ENCODE peak calls at places on chromosomes 11 and 22, in seven cellular contexts. Y is ecto neural progenitor cell; Z is mammary epithelial cell; M is A549; X is activated CD4-positive, CD25-positive, alpha-beta regulatory T cell treated with anti-CD3 and anti-CD28 coated beads, Interleukin-2, amount 50 U/mL, for 16 hours; W is stimulated activated CD4-positive, alpha-beta T cell treated with anti-CD3 and anti-CD28 coated beads, Interleukin-15, amount 100 ng/mL, for 1 hour; L is globus pallidus. Q is an unnamed sample.

GRCh38 chr11:67504023-67504949 is 877 bp downstream of the PITPNM1 start:
- DNase-seq in Y (peak; percentile 69), Z (peak; percentile 34), M (peak; percentile 32), X (no peak), W (no peak), L (no peak), Q (no peak)

GRCh38 chr22:40878937-40879336 is 17.0 kb upstream of the DNAJB7 start:
- DNase-seq in Y (no peak), Z (no peak), M (no peak), X (no peak), W (no peak), L (no peak), Q (no peak)

GRCh38 chr11:74462009-74462408 is 5.3 kb downstream of the KCNE3 start:
- DNase-seq in Y (peak; percentile 63), Z (no peak), M (no peak), X (no peak), W (no peak), L (peak; percentile 55), Q (no peak)

GRCh38 chr11:129960216-129961214 is 42.1 kb downstream of the PRDM10 start:
- DNase-seq in Y (no peak), Z (peak; percentile 84), M (peak; percentile 5), X (no peak), W (no peak), L (no peak), Q (no peak)

GRCh38 chr22:24592846-24593809 is at the start of gene LRRC75B:
- DNase-seq in Y (peak; percentile 90), Z (peak; percentile 79), M (peak; percentile 80), X (no peak), W (no peak), L (peak; percentile 73), Q (peak; percentile 45)

GRCh38 chr11:10096987-10097386 is 197.0 kb downstream of the SBF2 start:
- DNase-seq in Y (no peak), Z (no peak), M (no peak), X (no peak), W (no peak), L (no peak), Q (no peak)

GRCh38 chr11:14552089-14552488 is 31.9 kb upstream of the PSMA1 start:
- DNase-seq in Y (no peak), Z (no peak), M (no peak), X (no peak), W (no peak), L (no peak), Q (no peak)

GRCh38 chr11:110311783-110312578 is 15.6 kb upstream of the RDX start:
- DNase-seq in Y (no peak), Z (no peak), M (no peak), X (no peak), W (no peak), L (no peak), Q (no peak)

GRCh38 chr22:19694696-19695095 is 19.6 kb upstream of the SEPTIN5 start:
- DNase-seq in Y (no peak), Z (no peak), M (no peak), X (no peak), W (no peak), L (no peak), Q (no peak)

GRCh38 chr11:45400594-45400993 is 114.5 kb upstream of the SYT13 start:
- DNase-seq in Y (no peak), Z (no peak), M (no peak), X (no peak), W (no peak), L (no peak), Q (no peak)

GRCh38 chr11:77724639-77725038 is 87.0 kb upstream of the CLNS1A start:
- DNase-seq in Y (no peak), Z (no peak), M (no peak), X (no peak), W (no peak), L (no peak), Q (no peak)

GRCh38 chr11:20840341-20840740 is 171.0 kb downstream of the NELL1 start:
- DNase-seq in Y (no peak), Z (no peak), M (no peak), X (no peak), W (no peak), L (no peak), Q (peak; percentile 49)

GRCh38 chr11:94525933-94526332 is 13.7 kb downstream of the C11orf97 start:
- DNase-seq in Y (no peak), Z (peak; percentile 54), M (no peak), X (no peak), W (no peak), L (peak; percentile 45), Q (peak; percentile 91)

GRCh38 chr11:127627629-127628462 is 627.3 kb upstream of the KIRREL3 start:
- DNase-seq in Y (no peak), Z (peak; percentile 50), M (no peak), X (no peak), W (no peak), L (no peak), Q (peak; percentile 91)

GRCh38 chr22:23786261-23786710 is 480 bp upstream of the SMARCB1 start:
- DNase-seq in Y (no peak), Z (no peak), M (no peak), X (no peak), W (no peak), L (no peak), Q (no peak)

GRCh38 chr11:68509105-68509504 is 48.6 kb downstream of the PPP6R3 start:
- DNase-seq in Y (no peak), Z (no peak), M (no peak), X (no peak), W (no peak), L (no peak), Q (no peak)

GRCh38 chr22:48679656-48680555 is 1147.8 kb downstream of the BRD1 start:
- DNase-seq in Y (no peak), Z (no peak), M (no peak), X (no peak), W (no peak), L (no peak), Q (no peak)

GRCh38 chr11:64745219-64745522 is 1.2 kb upstream of the RASGRP2 start:
- DNase-seq in Y (peak; percentile 72), Z (no peak), M (no peak), X (peak; percentile 36), W (peak; percentile 36), L (no peak), Q (no peak)

GRCh38 chr22:46758867-46759290 is 3.6 kb upstream of the TBC1D22A start:
- DNase-seq in Y (no peak), Z (peak; percentile 43), M (peak; percentile 38), X (no peak), W (no peak), L (peak; percentile 50), Q (peak; percentile 25)

GRCh38 chr11:18749681-18750319 is 23.8 kb upstream of the IGSF22 start:
- DNase-seq in Y (no peak), Z (peak; percentile 61), M (peak; percentile 53), X (no peak), W (no peak), L (no peak), Q (no peak)

GRCh38 chr22:29083576-29084566 is 11.0 kb downstream of the KREMEN1 start:
- DNase-seq in Y (no peak), Z (no peak), M (no peak), X (no peak), W (no peak), L (no peak), Q (no peak)

GRCh38 chr11:76701701-76702100 is 31.2 kb upstream of the LRRC32 start:
- DNase-seq in Y (no peak), Z (no peak), M (no peak), X (no peak), W (no peak), L (no peak), Q (no peak)

GRCh38 chr11:47899801-47900200 is 51.7 kb upstream of the NUP160 start:
- DNase-seq in Y (no peak), Z (no peak), M (no peak), X (no peak), W (no peak), L (no peak), Q (no peak)

GRCh38 chr22:36221799-36222751 is 17.3 kb downstream of the APOL2 start:
- DNase-seq in Y (peak; percentile 74), Z (peak; percentile 28), M (peak; percentile 19), X (peak; percentile 16), W (no peak), L (no peak), Q (peak; percentile 2)

GRCh38 chr11:57424802-57425564 is 1.9 kb downstream of the SLC43A3 start:
- DNase-seq in Y (no peak), Z (peak; percentile 81), M (no peak), X (peak; percentile 69), W (peak; percentile 69), L (no peak), Q (peak; percentile 58)

GRCh38 chr11:11146830-11147229 is 206.2 kb downstream of the CSNK2A3 start:
- DNase-seq in Y (no peak), Z (no peak), M (no peak), X (no peak), W (no peak), L (no peak), Q (no peak)

GRCh38 chr22:40107756-40108437 is 69.8 kb upstream of the TNRC6B start:
- DNase-seq in Y (no peak), Z (peak; percentile 57), M (no peak), X (no peak), W (no peak), L (no peak), Q (no peak)

GRCh38 chr11:2295971-2296912 is 5.5 kb downstream of the C11orf21 start:
- DNase-seq in Y (no peak), Z (no peak), M (no peak), X (no peak), W (no peak), L (no peak), Q (no peak)

GRCh38 chr11:127890026-127890611 is 697.2 kb downstream of the ETS1 start:
- DNase-seq in Y (no peak), Z (peak; percentile 67), M (no peak), X (no peak), W (no peak), L (no peak), Q (no peak)

GRCh38 chr11:34165786-34166557 is 60.5 kb downstream of the NAT10 start:
- DNase-seq in Y (no peak), Z (peak; percentile 29), M (no peak), X (no peak), W (no peak), L (no peak), Q (no peak)

GRCh38 chr11:65849366-65849765 is 8.6 kb downstream of the CFL1 start:
- DNase-seq in Y (no peak), Z (no peak), M (no peak), X (no peak), W (no peak), L (no peak), Q (no peak)

GRCh38 chr11:27864046-27865025 is 164.1 kb upstream of the BDNF start:
- DNase-seq in Y (no peak), Z (no peak), M (no peak), X (no peak), W (no peak), L (no peak), Q (no peak)

GRCh38 chr11:45413156-45413833 is 127.2 kb upstream of the SYT13 start:
- DNase-seq in Y (no peak), Z (peak; percentile 2), M (no peak), X (no peak), W (no peak), L (no peak), Q (no peak)

GRCh38 chr22:37972527-37972926 is 11.8 kb downstream of the SOX10 start:
- DNase-seq in Y (no peak), Z (no peak), M (no peak), X (no peak), W (no peak), L (peak; percentile 55), Q (peak; percentile 2)

GRCh38 chr11:65381721-65382035 is 768 bp downstream of the SLC25A45 start:
- DNase-seq in Y (no peak), Z (no peak), M (peak; percentile 52), X (no peak), W (no peak), L (no peak), Q (no peak)

GRCh38 chr22:26615149-26615548 is 2.7 kb downstream of the CRYBB1 start:
- DNase-seq in Y (no peak), Z (no peak), M (no peak), X (no peak), W (no peak), L (no peak), Q (no peak)

GRCh38 chr11:104328514-104328912 is 164.6 kb upstream of the PDGFD start:
- DNase-seq in Y (no peak), Z (no peak), M (no peak), X (no peak), W (no peak), L (no peak), Q (no peak)

GRCh38 chr11:13463779-13464290 is 813 bp upstream of the BTBD10 start:
- DNase-seq in Y (no peak), Z (no peak), M (peak; percentile 16), X (no peak), W (no peak), L (no peak), Q (peak; percentile 68)